ENCODE peak calls at places on chromosomes 16 and 17, in four cellular contexts. T is IMR-90, X is mesenchymal stem cell, J is H9. Q is an unnamed sample.

GRCh38 chr16:2189252-2189893 is 7.0 kb downstream of the CASKIN1 start:
- DNase-seq in T (no peak), X (no peak), J (no peak), Q (no peak)

GRCh38 chr16:73018796-73019455 is 29.0 kb downstream of the ZFHX3 start:
- DNase-seq in T (no peak), X (no peak), J (no peak), Q (no peak)

GRCh38 chr17:79843475-79843916 is 4.3 kb upstream of the CBX4 start:
- DNase-seq in T (no peak), X (no peak), J (no peak), Q (no peak)

GRCh38 chr17:81365601-81366585 is 29.4 kb upstream of the BAHCC1 start:
- DNase-seq in T (peak), X (no peak), J (peak), Q (no peak)

GRCh38 chr16:82252582-82252981 is 82.6 kb upstream of the MPHOSPH6 start:
- DNase-seq in T (no peak), X (no peak), J (no peak), Q (no peak)

GRCh38 chr17:49851387-49852291 is 3.8 kb upstream of the TAC4 start:
- DNase-seq in T (peak), X (peak), J (peak), Q (peak)

GRCh38 chr17:1597861-1598342 is 30.7 kb downstream of the SLC43A2 start:
- DNase-seq in T (no peak), X (no peak), J (no peak), Q (no peak)

GRCh38 chr16:68416057-68417046 is 32.0 kb downstream of the SMPD3 start:
- DNase-seq in T (no peak), X (no peak), J (no peak), Q (no peak)

GRCh38 chr16:50303041-50303604 is 36.8 kb downstream of the ADCY7 start:
- DNase-seq in T (peak), X (no peak), J (peak), Q (no peak)

GRCh38 chr17:81194225-81194760 is 28.3 kb upstream of the AATK start:
- DNase-seq in T (no peak), X (no peak), J (no peak), Q (no peak)

GRCh38 chr16:2811703-2812471 is 5.2 kb upstream of the PRSS21 start:
- DNase-seq in T (no peak), X (no peak), J (no peak), Q (no peak)

GRCh38 chr16:67426022-67426421 is 4.9 kb upstream of the HSD11B2 start:
- DNase-seq in T (no peak), X (no peak), J (no peak), Q (no peak)

GRCh38 chr17:75843577-75844529 is at the start of gene UNC13D:
- DNase-seq in T (no peak), X (no peak), J (peak), Q (no peak)

GRCh38 chr17:31697838-31698237 is 161.2 kb downstream of the COPRS start:
- DNase-seq in T (no peak), X (no peak), J (no peak), Q (no peak)

GRCh38 chr17:38861399-38861843 is 7.9 kb upstream of the RPL23 start:
- DNase-seq in T (no peak), X (no peak), J (peak), Q (no peak)

GRCh38 chr16:88705076-88705684 is 1.0 kb downstream of the RNF166 start:
- DNase-seq in T (peak), X (peak), J (no peak), Q (no peak)

GRCh38 chr17:57084361-57084801 is 665 bp upstream of the AKAP1 start:
- DNase-seq in T (peak), X (no peak), J (no peak), Q (no peak)
- H3K14ac ChIP-seq in T (peak), X (no peak), J (peak), Q (no peak)

GRCh38 chr16:78211200-78211599 is 111.7 kb downstream of the WWOX start:
- DNase-seq in T (no peak), X (no peak), J (no peak), Q (no peak)
- H3K4ac ChIP-seq in T (no peak), X (no peak), J (no peak), Q (no peak)

GRCh38 chr16:54059319-54059718 is 227.3 kb downstream of the IRX3 start:
- DNase-seq in T (no peak), X (no peak), J (no peak), Q (no peak)

GRCh38 chr16:54055864-54056263 is 230.7 kb downstream of the IRX3 start:
- DNase-seq in T (peak), X (no peak), J (no peak), Q (no peak)

GRCh38 chr16:54055191-54055590 is 231.4 kb downstream of the IRX3 start:
- DNase-seq in T (no peak), X (no peak), J (no peak), Q (no peak)

GRCh38 chr16:54054237-54054780 is 232.3 kb downstream of the IRX3 start:
- DNase-seq in T (no peak), X (no peak), J (no peak), Q (no peak)

GRCh38 chr16:54056921-54057320 is 229.7 kb downstream of the IRX3 start:
- DNase-seq in T (no peak), X (no peak), J (no peak), Q (no peak)
- H3K14ac ChIP-seq in T (no peak), X (no peak), J (no peak), Q (no peak)

GRCh38 chr17:6157716-6158115 is 87.5 kb downstream of the WSCD1 start:
- DNase-seq in T (no peak), X (no peak), J (no peak), Q (no peak)

GRCh38 chr17:6161456-6161855 is 91.3 kb downstream of the WSCD1 start:
- DNase-seq in T (no peak), X (no peak), J (peak), Q (no peak)

GRCh38 chr17:6159541-6160187 is 89.5 kb downstream of the WSCD1 start:
- DNase-seq in T (no peak), X (no peak), J (peak), Q (no peak)

GRCh38 chr17:6162216-6162615 is 92.0 kb downstream of the WSCD1 start:
- DNase-seq in T (no peak), X (no peak), J (peak), Q (no peak)

GRCh38 chr17:6160188-6160555 is 90.0 kb downstream of the WSCD1 start:
- DNase-seq in T (no peak), X (no peak), J (no peak), Q (no peak)
- H3K4ac ChIP-seq in T (no peak), X (no peak), J (no peak), Q (no peak)

DNA sequence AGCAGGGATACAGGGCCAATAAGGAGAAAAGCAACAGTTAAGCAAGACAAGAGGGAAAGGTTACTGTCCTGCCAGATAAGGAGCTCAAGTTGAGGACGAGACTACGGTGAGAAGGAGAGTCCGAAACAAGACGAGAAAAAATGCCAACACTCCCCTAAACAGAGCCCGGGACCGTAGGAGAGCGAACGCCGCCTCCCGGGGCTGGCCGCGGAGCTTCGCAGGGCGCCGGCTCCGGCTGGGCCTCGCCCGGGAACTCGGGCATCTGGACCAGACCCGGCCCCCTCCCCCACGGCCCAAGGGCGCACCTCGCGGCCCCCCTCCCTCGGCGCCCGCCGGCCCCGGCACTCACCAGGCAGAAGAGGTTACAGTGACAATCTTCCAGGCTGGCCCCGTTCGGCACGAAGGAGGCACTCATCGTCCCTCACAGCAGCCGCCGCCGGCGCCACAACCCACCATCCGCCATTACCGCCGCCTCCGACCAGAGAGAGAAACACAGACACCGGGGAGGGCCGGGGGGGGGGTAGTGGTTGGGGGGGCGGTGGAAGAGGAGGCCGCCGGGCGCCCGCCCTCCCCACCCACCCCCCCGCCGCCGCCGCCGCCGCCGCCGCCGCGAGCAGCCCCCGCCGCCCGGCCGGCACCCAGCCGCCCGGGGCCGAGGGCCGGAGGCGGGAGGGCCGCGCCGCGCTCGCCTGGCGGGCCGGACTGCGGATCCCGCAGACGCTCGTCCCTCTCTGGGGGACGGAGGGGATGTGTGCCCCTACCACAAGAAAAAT is at the start of gene MED13:
- DNase-seq in T (peak), X (peak), J (peak), Q (peak)
- H3K14ac ChIP-seq in T (peak), X (peak), J (peak), Q (peak)

DNA sequence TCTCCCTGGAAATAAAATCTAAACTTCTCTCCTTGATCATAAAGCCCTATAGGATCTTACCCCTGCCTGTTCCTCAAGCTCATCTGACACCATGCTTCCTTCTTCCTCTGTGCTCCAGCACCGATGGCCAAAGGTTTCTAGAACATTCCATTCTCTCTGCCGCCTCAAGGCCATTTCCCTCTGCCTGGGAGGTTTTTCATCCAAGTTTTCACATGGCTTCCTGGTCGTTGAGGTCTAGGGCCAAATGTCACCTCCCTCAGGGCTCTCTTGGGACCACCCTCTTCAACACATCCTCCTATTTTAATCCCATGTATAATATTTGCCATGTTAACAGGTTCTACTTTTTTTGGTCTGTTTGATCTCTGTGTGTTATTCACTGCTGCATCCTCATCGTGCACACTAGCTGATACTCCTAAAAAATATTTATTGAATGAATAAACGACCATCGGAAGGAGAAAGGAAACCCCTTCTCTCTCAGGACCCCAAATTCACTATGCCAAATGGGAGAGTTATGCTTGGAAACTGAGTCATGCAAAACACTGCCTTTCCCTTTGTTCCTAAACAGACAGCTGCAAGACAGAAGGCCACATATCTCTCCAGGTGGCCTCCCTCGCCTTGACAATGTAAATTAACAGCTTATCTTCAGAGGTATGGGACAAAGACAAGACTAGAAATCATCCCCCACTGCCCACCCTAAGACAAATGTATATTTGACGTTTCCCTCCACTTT is 78.5 kb downstream of the XYLT1 start:
- DNase-seq in T (no peak), X (no peak), J (no peak), Q (no peak)
- H3K4ac ChIP-seq in T (no peak), X (no peak), J (no peak), Q (no peak)

GRCh38 chr17:8695916-8696415 is 48.7 kb downstream of the CCDC42 start:
- DNase-seq in T (no peak), X (no peak), J (peak), Q (no peak)
- H3K14ac ChIP-seq in T (peak), X (no peak), J (no peak), Q (no peak)

Q was measured in neuronal stem cell.